ENCODE peak calls at places on chromosomes 16 and 17, in eight cellular contexts. N, C, M, V, S, Z, G and H are unnamed samples.

GRCh38 chr17:49997256-49997735 is 2.3 kb upstream of the DLX3 start:
- DNase-seq in N (no peak), C (no peak), M (no peak), V (no peak), S (no peak), Z (no peak), G (no peak), H (no peak)

GRCh38 chr16:69093974-69094373 is 11.5 kb upstream of the HAS3 start:
- DNase-seq in N (no peak), C (no peak), M (no peak), V (no peak), S (no peak), Z (no peak), G (peak; percentile 47), H (no peak)

GRCh38 chr17:40545660-40546059 is 19.6 kb downstream of the CCR7 start:
- DNase-seq in N (no peak), C (no peak), M (peak; percentile 12), V (no peak), S (no peak), Z (no peak), G (no peak), H (no peak)

GRCh38 chr17:12549499-12549901 is 116.2 kb upstream of the MYOCD start:
- DNase-seq in N (no peak), C (no peak), M (no peak), V (peak; percentile 71), S (no peak), Z (no peak), G (no peak), H (no peak)

GRCh38 chr16:24993722-24994686 is 21.2 kb downstream of the ARHGAP17 start:
- DNase-seq in N (no peak), C (no peak), M (no peak), V (peak; percentile 95), S (peak; percentile 93), Z (no peak), G (no peak), H (no peak)

GRCh38 chr17:12519956-12520594 is 145.6 kb upstream of the MYOCD start:
- DNase-seq in N (no peak), C (no peak), M (no peak), V (peak; percentile 13), S (no peak), Z (no peak), G (no peak), H (no peak)

GRCh38 chr16:30061195-30061554 is 4.4 kb upstream of the ALDOA start:
- DNase-seq in N (no peak), C (no peak), M (no peak), V (no peak), S (no peak), Z (no peak), G (no peak), H (no peak)

GRCh38 chr17:72600934-72601333 is 480.1 kb downstream of the SOX9 start:
- DNase-seq in N (no peak), C (no peak), M (no peak), V (peak; percentile 54), S (peak; percentile 44), Z (no peak), G (no peak), H (no peak)

GRCh38 chr17:31308372-31308905 is 5.4 kb downstream of the EVI2B start:
- DNase-seq in N (no peak), C (no peak), M (no peak), V (no peak), S (no peak), Z (no peak), G (no peak), H (no peak)

GRCh38 chr16:54175169-54175551 is 111.4 kb downstream of the IRX3 start:
- DNase-seq in N (no peak), C (no peak), M (no peak), V (no peak), S (no peak), Z (no peak), G (peak; percentile 79), H (no peak)

GRCh38 chr16:27239906-27240655 is 28.5 kb downstream of the NSMCE1 start:
- DNase-seq in N (no peak), C (no peak), M (no peak), V (no peak), S (no peak), Z (no peak), G (no peak), H (no peak)

GRCh38 chr17:33642002-33642401 is 348.9 kb upstream of the ASIC2 start:
- DNase-seq in N (peak; percentile 25), C (no peak), M (no peak), V (no peak), S (no peak), Z (no peak), G (no peak), H (no peak)

GRCh38 chr16:57610611-57611010 is 17.8 kb upstream of the ADGRG1 start:
- DNase-seq in N (no peak), C (peak; percentile 2), M (no peak), V (no peak), S (no peak), Z (no peak), G (no peak), H (no peak)